ENCODE peak calls at places on chromosome 22, in four cellular contexts. U is MG63, J is fibroblast of lung, D is body of pancreas. W is an unnamed sample. For H3K27me3, the result is how much of the 10 kb centered on the place peaks cover.

GRCh38 chr22:25942989-25943411 is 201.0 kb downstream of the MYO18B start:
- DNase-seq in U (peak), J (no peak), D (peak), W (no peak)

GRCh38 chr22:39496131-39496838 is 5.8 kb upstream of the MIEF1 start:
- DNase-seq in U (peak), J (peak), D (peak), W (no peak)

GRCh38 chr22:19178065-19178658 is 374 bp downstream of the SLC25A1 start:
- DNase-seq in U (peak), J (peak), D (peak), W (no peak)

GRCh38 chr22:50118557-50119168 is 28.9 kb downstream of the MOV10L1 start:
- DNase-seq in U (no peak), J (peak), D (no peak), W (no peak)

GRCh38 chr22:27554106-27554814 is 247.3 kb downstream of the MN1 start:
- DNase-seq in U (no peak), J (peak), D (no peak), W (peak)

GRCh38 chr22:37697540-37697835 is 640 bp downstream of the TRIOBP start:
- DNase-seq in U (no peak), J (no peak), D (no peak), W (no peak)

GRCh38 chr22:33848251-33848650 is 72.0 kb downstream of the LARGE1 start:
- DNase-seq in U (peak), J (peak), D (no peak), W (no peak)

GRCh38 chr22:25702571-25703167 is 39.3 kb upstream of the MYO18B start:
- DNase-seq in U (no peak), J (no peak), D (no peak), W (peak)

GRCh38 chr22:50522208-50522805 is 3.1 kb downstream of the SCO2 start:
- DNase-seq in U (no peak), J (no peak), D (no peak), W (no peak)

GRCh38 chr22:45007247-45007945 is 2.4 kb downstream of the PHF21B start:
- DNase-seq in U (peak), J (peak), D (no peak), W (no peak)
- H3K27me3 ChIP-seq in U (half or more), J (under half), D (under half), W (half or more)

DNA sequence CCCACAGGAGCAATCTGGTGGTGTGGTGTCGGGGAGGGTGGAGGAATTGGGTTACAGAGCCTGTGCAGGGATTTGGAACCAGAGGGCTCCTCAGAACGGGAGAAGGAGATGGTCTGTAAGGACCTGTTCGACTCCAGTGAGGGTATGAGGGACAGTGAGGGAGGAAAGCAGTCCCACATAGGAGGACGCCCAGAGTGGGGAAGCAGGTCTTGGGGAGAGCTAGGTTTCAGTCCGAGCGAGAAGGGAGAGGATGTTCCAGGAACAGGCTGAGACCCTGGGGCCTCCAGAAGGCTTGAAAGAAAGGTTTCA is 32.0 kb upstream of the GNAZ start:
- DNase-seq in U (no peak), J (no peak), D (no peak), W (no peak)
- H3K27me3 ChIP-seq in U (under half), J (under half), D (under half), W (under half)

GRCh38 chr22:29130490-29130889 is 57.7 kb downstream of the KREMEN1 start:
- DNase-seq in U (no peak), J (no peak), D (no peak), W (no peak)
- H3K27me3 ChIP-seq in U (under half), J (under half), D (under half), W (under half)

GRCh38 chr22:49086181-49086580 is 741.5 kb downstream of the BRD1 start:
- DNase-seq in U (no peak), J (no peak), D (no peak), W (no peak)

GRCh38 chr22:49088801-49089791 is 738.6 kb downstream of the BRD1 start:
- DNase-seq in U (no peak), J (no peak), D (no peak), W (no peak)

GRCh38 chr22:49087716-49088660 is 739.7 kb downstream of the BRD1 start:
- DNase-seq in U (no peak), J (no peak), D (no peak), W (no peak)

GRCh38 chr22:49087163-49087562 is 740.5 kb downstream of the BRD1 start:
- DNase-seq in U (no peak), J (no peak), D (no peak), W (no peak)

GRCh38 chr22:49086606-49087157 is 741.0 kb downstream of the BRD1 start:
- DNase-seq in U (no peak), J (no peak), D (no peak), W (no peak)
- H3K27me3 ChIP-seq in U (under half), J (under half), D (under half), W (under half)

DNA sequence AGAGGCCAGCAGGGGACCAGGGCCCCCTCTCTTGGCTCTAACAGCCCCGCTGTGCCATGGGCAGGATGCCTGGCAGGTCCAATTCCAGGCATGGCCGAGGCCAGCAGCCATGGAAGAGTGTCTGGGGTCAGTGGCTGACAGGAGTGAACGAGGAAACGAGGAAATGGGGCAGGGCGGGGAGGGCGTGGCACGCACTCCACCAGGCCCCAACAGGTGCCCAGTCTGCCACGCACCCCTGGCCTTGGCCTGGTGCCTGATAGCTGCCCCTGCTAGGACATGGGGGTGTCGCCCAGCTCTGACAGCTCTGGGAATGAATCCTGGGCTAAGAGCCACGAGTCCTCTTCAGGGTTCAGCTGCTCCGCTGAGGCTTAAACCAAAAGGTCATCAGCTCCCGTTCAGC is 11.6 kb upstream of the TBC1D22A start:
- DNase-seq in U (no peak), J (no peak), D (no peak), W (no peak)
- H3K27me3 ChIP-seq in U (under half), J (under half), D (under half), W (under half)

GRCh38 chr22:46458525-46458924 is 78.9 kb downstream of the CELSR1 start:
- DNase-seq in U (no peak), J (no peak), D (no peak), W (no peak)
- H3K27me3 ChIP-seq in U (under half), J (under half), D (under half), W (under half)

GRCh38 chr22:22112533-22113294 is 130.1 kb upstream of the TOP3B start:
- DNase-seq in U (no peak), J (no peak), D (no peak), W (no peak)

GRCh38 chr22:22111983-22112382 is 129.4 kb upstream of the TOP3B start:
- DNase-seq in U (no peak), J (no peak), D (no peak), W (no peak)

GRCh38 chr22:22109693-22110466 is 127.3 kb upstream of the TOP3B start:
- DNase-seq in U (no peak), J (no peak), D (no peak), W (no peak)

GRCh38 chr22:22111267-22111751 is 128.7 kb upstream of the TOP3B start:
- DNase-seq in U (peak), J (peak), D (no peak), W (peak)

DNA sequence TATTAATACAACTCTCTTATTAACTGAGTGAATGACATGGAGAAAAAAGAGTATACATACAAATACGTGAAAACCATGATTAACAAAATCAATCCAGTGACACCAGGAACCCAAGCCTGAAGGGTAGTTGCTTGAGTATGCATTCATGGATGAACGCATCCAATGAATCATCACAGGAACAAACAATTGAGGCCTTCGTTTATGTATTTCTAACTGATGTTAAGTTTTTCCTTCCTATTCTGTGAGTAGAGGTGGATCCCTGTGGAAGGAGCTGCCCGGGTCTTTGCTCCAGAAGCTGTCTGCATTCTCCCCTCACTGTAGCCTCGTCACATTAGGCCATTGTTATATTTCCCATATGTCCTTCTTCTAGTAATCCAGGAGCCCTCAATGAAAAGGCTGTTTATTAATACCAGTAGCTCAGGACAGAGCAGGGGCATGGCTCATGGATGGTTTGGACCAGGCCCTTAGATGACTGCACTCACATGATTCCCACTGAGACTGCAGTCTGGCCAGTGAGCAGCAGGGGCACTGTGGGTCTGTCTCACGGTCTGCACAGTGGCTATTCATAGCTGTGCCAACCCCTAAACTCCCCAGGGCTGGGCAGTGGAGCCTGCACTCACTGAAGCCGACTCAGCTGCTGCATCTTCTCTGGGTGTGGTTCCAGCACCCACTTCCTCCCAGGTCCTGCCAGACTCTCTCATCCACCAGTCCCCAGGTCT is 128.1 kb upstream of the TOP3B start:
- DNase-seq in U (peak), J (peak), D (peak), W (peak)
- H3K27me3 ChIP-seq in U (under half), J (under half), D (under half), W (under half)